ENCODE peak calls at places on chromosomes 16 and 17, in five cellular contexts. W is fibroblast of lung, C is HepG2, Y is GM23338, N is HCT116. T is an unnamed sample.

GRCh38 chr17:37368577-37368976 is 7.2 kb upstream of the C17orf78 start:
- DNase-seq in W (peak; percentile 58), C (no peak), Y (no peak), N (no peak), T (no peak)

GRCh38 chr17:58264407-58265103 is 16.2 kb downstream of the MPO start:
- DNase-seq in W (no peak), C (no peak), Y (no peak), N (no peak), T (no peak)

GRCh38 chr16:1150511-1150982 is 2.4 kb upstream of the CACNA1H start:
- DNase-seq in W (peak; percentile 28), C (peak; percentile 40), Y (peak; percentile 64), N (peak; percentile 60), T (no peak)

GRCh38 chr16:74625500-74626350 is 18.8 kb upstream of the GLG1 start:
- DNase-seq in W (no peak), C (no peak), Y (no peak), N (no peak), T (no peak)

GRCh38 chr17:79696159-79696982 is 34.4 kb upstream of the ENPP7 start:
- DNase-seq in W (no peak), C (no peak), Y (no peak), N (no peak), T (no peak)

GRCh38 chr16:63466-63865 is 9.0 kb downstream of the RHBDF1 start:
- DNase-seq in W (no peak), C (no peak), Y (no peak), N (no peak), T (no peak)

GRCh38 chr16:29029168-29029994 is 44.5 kb downstream of the LAT start:
- DNase-seq in W (peak; percentile 89), C (no peak), Y (peak; percentile 57), N (no peak), T (peak; percentile 65)

GRCh38 chr16:21262779-21263639 is 15.1 kb downstream of the CRYM start:
- DNase-seq in W (no peak), C (no peak), Y (no peak), N (no peak), T (no peak)

GRCh38 chr17:10316986-10317834 is 55.6 kb downstream of the MYH13 start:
- DNase-seq in W (peak; percentile 54), C (peak; percentile 20), Y (peak; percentile 80), N (peak; percentile 31), T (peak; percentile 72)

GRCh38 chr16:68737046-68737729 is at the start of gene CDH1:
- DNase-seq in W (no peak), C (no peak), Y (peak; percentile 98), N (peak; percentile 73), T (peak; percentile 94)

GRCh38 chr16:24863582-24864437 is 18.0 kb downstream of the SLC5A11 start:
- DNase-seq in W (no peak), C (no peak), Y (no peak), N (no peak), T (no peak)

GRCh38 chr17:76139801-76140660 is 1.0 kb downstream of the FOXJ1 start:
- DNase-seq in W (no peak), C (no peak), Y (peak; percentile 51), N (no peak), T (peak; percentile 11)

GRCh38 chr16:72191551-72191950 is 19.6 kb upstream of the PMFBP1 start:
- DNase-seq in W (no peak), C (no peak), Y (no peak), N (no peak), T (no peak)

GRCh38 chr17:82234211-82235055 is 5.6 kb downstream of the SLC16A3 start:
- DNase-seq in W (no peak), C (no peak), Y (no peak), N (no peak), T (no peak)

GRCh38 chr16:80028581-80029380 is 428.2 kb upstream of the MAF start:
- DNase-seq in W (no peak), C (no peak), Y (no peak), N (no peak), T (peak; percentile 18)

GRCh38 chr17:9273334-9274118 is 252.2 kb downstream of the NTN1 start:
- DNase-seq in W (peak; percentile 59), C (no peak), Y (no peak), N (no peak), T (no peak)

GRCh38 chr17:27670791-27671590 is 40.0 kb downstream of the LGALS9 start:
- DNase-seq in W (no peak), C (no peak), Y (peak; percentile 18), N (no peak), T (no peak)

GRCh38 chr16:66509576-66509975 is 40.3 kb downstream of the TK2 start:
- DNase-seq in W (no peak), C (no peak), Y (no peak), N (no peak), T (no peak)

GRCh38 chr17:20735796-20736195 is 156.3 kb downstream of the CDRT15L2 start:
- DNase-seq in W (no peak), C (no peak), Y (no peak), N (no peak), T (no peak)

GRCh38 chr16:15961060-15961511 is 11.7 kb downstream of the ABCC1 start:
- DNase-seq in W (peak; percentile 47), C (no peak), Y (no peak), N (no peak), T (no peak)

GRCh38 chr17:45114117-45114932 is 18.0 kb downstream of the PLCD3 start:
- DNase-seq in W (no peak), C (no peak), Y (no peak), N (no peak), T (no peak)

GRCh38 chr17:15509095-15509494 is 41.7 kb upstream of the CDRT4 start:
- DNase-seq in W (no peak), C (no peak), Y (no peak), N (no peak), T (no peak)

GRCh38 chr17:39822051-39822450 is 42.1 kb downstream of the IKZF3 start:
- DNase-seq in W (no peak), C (no peak), Y (no peak), N (no peak), T (no peak)

GRCh38 chr16:24208710-24209109 is 47.4 kb upstream of the CACNG3 start:
- DNase-seq in W (no peak), C (no peak), Y (peak; percentile 48), N (no peak), T (no peak)

GRCh38 chr17:67528751-67529436 is 151.8 kb downstream of the PITPNC1 start:
- DNase-seq in W (peak; percentile 82), C (peak; percentile 92), Y (peak; percentile 73), N (peak; percentile 84), T (peak; percentile 88)

GRCh38 chr16:58661199-58661830 is 23.3 kb downstream of the SLC38A7 start:
- DNase-seq in W (peak; percentile 87), C (peak; percentile 85), Y (peak; percentile 87), N (peak; percentile 78), T (peak; percentile 89)

GRCh38 chr16:56269824-56270684 is 78.8 kb downstream of the GNAO1 start:
- DNase-seq in W (no peak), C (peak; percentile 52), Y (peak; percentile 66), N (no peak), T (peak; percentile 68)

GRCh38 chr16:81637336-81638235 is 141.5 kb upstream of the PLCG2 start:
- DNase-seq in W (no peak), C (no peak), Y (no peak), N (no peak), T (no peak)
- H3K4me2 ChIP-seq in W (no peak overlapping the region), C (no peak overlapping the region), Y (no peak overlapping the region), N (no peak overlapping the region), T (no peak overlapping the region)

DNA sequence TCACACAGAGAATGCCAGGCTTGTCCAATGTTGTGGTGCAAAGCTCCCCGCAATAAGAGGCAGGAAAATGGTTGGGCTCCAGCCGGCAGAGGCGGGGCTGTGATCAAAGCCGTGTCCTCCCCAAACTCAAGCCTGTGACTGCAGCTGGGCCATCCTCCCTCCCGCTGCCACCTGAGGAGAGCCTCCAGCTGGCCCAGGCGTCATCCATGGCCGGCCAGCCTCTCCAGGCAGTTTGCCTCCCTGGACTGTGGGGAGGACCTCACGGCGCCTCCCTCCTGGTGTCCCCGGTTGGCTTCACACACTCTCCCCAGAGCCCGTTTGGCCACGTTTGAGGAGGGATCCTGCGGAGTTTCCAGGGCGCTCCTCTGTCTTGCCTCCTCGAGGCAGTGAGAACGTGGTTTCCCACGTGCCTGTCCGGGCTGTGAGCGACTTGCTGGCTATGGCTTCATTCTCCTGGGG is 134.1 kb downstream of the IRF8 start:
- DNase-seq in W (peak; percentile 6), C (no peak), Y (peak; percentile 33), N (no peak), T (no peak)
- TF ChIP-seq EZH2 in W (peak; percentile 57), C (no peak), Y (no peak), N (no peak), T (no peak)

GRCh38 chr17:77435272-77436057 is 294.7 kb downstream of the SEC14L1 start:
- DNase-seq in W (no peak), C (no peak), Y (no peak), N (no peak), T (no peak)

GRCh38 chr17:77436058-77436442 is 295.3 kb downstream of the SEC14L1 start:
- DNase-seq in W (peak; percentile 74), C (no peak), Y (peak; percentile 69), N (no peak), T (peak; percentile 63)

GRCh38 chr17:77432791-77433190 is 292.0 kb downstream of the SEC14L1 start:
- DNase-seq in W (no peak), C (no peak), Y (no peak), N (no peak), T (no peak)

GRCh38 chr17:77433385-77434135 is 292.8 kb downstream of the SEC14L1 start:
- DNase-seq in W (peak; percentile 58), C (no peak), Y (no peak), N (no peak), T (peak; percentile 68)

DNA sequence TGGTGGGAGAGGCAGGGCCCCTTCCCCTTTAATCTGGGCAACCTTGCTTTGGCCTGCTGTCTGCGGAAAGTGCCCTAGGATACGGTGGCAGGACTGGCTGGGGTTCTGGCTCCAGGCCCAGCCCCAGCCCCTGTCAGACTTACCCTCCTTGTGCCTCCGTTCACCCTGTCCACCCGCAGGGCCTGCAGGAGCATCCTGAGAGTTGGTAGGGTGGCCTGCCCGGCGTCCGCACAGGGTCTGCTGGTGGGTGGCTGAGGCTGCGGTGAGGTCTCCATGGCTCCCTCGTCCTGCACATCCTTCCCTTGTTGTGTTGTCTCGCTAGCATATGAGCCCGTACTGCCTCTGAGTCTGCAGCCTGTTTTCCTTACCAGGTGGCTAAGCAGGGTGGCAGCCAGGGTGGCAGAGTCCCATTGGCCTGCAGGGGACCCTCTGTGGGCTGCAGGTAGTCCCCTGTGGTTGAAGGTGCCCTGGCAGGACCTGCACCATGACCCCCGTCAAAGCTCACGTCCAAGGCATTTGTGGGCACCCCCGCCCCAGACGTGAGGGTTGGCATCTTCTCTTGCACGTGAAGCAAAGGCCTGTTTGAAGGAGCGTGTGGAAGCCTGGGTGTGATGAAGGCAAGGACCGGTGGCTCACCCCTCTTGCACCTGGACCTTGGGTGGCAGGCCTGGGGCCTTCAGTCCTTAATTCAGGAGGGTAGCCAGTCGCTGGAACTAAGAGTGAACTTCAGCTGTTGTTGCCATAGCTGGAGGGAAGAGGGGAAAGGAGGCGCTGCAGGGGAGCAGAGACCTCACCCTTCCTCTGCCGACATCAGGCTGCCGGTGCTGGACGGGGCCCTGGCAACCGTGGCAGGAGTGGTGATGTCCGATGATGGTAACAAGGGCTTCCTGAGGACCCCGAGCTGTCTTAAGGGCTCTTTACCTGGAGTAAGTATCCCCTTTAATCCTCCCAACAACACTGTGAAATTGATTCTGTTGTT is 293.7 kb downstream of the SEC14L1 start:
- DNase-seq in W (no peak), C (no peak), Y (no peak), N (no peak), T (no peak)
- H4K20me1 ChIP-seq in W (peaks cover 2% of the 10 kb centered on the region), C (peaks cover 59% of the 10 kb centered on the region), Y (peaks cover 8% of the 10 kb centered on the region), N (no peaks in the 10 kb centered on the region), T (peaks cover 70% of the 10 kb centered on the region)

GRCh38 chr16:27579086-27579980 is 29.4 kb downstream of the KATNIP start:
- DNase-seq in W (peak; percentile 12), C (peak; percentile 89), Y (no peak), N (no peak), T (no peak)
- H3K4me2 ChIP-seq in W (peak overlapping the region; percentile 34), C (peak overlapping the region; percentile 59), Y (no peak overlapping the region), N (peak overlapping the region; percentile 67), T (peak overlapping the region; percentile 15)

T was measured in hepatocyte.